ENCODE peak calls at places on chromosome 17, in ten cellular contexts. T is lower leg skin, O is adrenal gland, V is GM12865, G is HFF-Myc, R is heart left ventricle, A is psoas muscle, I is endothelial cell, M is cardiac muscle cell, C is activated B cell treated with CpG ODN at 0.5 μM for 24 hours. Z is an unnamed sample.

GRCh38 chr17:9032583-9032982 is 11.3 kb downstream of the NTN1 start:
- DNase-seq in T (no peak), O (no peak), V (no peak), G (no peak), R (no peak), A (no peak), I (no peak), M (no peak), C (no peak), Z (no peak)

GRCh38 chr17:49742256-49742655 is 21.7 kb downstream of the FAM117A start:
- DNase-seq in T (no peak), O (no peak), V (no peak), G (no peak), R (no peak), A (no peak), I (no peak), M (no peak), C (no peak), Z (no peak)

GRCh38 chr17:50785942-50786570 is 18.7 kb upstream of the ANKRD40CL start:
- DNase-seq in T (no peak), O (no peak), V (no peak), G (no peak), R (no peak), A (no peak), I (no peak), M (no peak), C (no peak), Z (no peak)

GRCh38 chr17:46732133-46732532 is 86.4 kb downstream of the WNT3 start:
- DNase-seq in T (no peak), O (no peak), V (no peak), G (no peak), R (no peak), A (no peak), I (no peak), M (no peak), C (no peak), Z (no peak)

GRCh38 chr17:50582741-50583140 is 22.2 kb downstream of the CACNA1G start:
- DNase-seq in T (no peak), O (no peak), V (no peak), G (no peak), R (peak), A (no peak), I (no peak), M (peak), C (no peak), Z (no peak)

GRCh38 chr17:40582328-40582901 is 17.1 kb upstream of the CCR7 start:
- DNase-seq in T (peak), O (peak), V (peak), G (no peak), R (peak), A (peak), I (peak), M (no peak), C (no peak), Z (no peak)

GRCh38 chr17:64410750-64411490 is 20.3 kb upstream of the PECAM1 start:
- DNase-seq in T (no peak), O (no peak), V (no peak), G (no peak), R (no peak), A (no peak), I (no peak), M (no peak), C (no peak), Z (no peak)

GRCh38 chr17:54861469-54861983 is 39.1 kb upstream of the TOM1L1 start:
- DNase-seq in T (no peak), O (no peak), V (no peak), G (no peak), R (no peak), A (no peak), I (no peak), M (no peak), C (no peak), Z (no peak)

GRCh38 chr17:7636192-7636591 is 6.3 kb downstream of the SHBG start:
- DNase-seq in T (no peak), O (no peak), V (no peak), G (no peak), R (no peak), A (no peak), I (no peak), M (no peak), C (no peak), Z (no peak)

GRCh38 chr17:40695874-40696472 is 7.6 kb downstream of the KRT24 start:
- DNase-seq in T (no peak), O (no peak), V (no peak), G (no peak), R (no peak), A (no peak), I (no peak), M (no peak), C (no peak), Z (no peak)

GRCh38 chr17:70955441-70955840 is 786.1 kb downstream of the KCNJ2 start:
- DNase-seq in T (no peak), O (no peak), V (no peak), G (no peak), R (no peak), A (no peak), I (no peak), M (no peak), C (no peak), Z (no peak)

GRCh38 chr17:40065771-40066510 is 3.2 kb downstream of the THRA start:
- DNase-seq in T (no peak), O (peak), V (no peak), G (no peak), R (peak), A (no peak), I (no peak), M (no peak), C (no peak), Z (no peak)

GRCh38 chr17:40511136-40511535 is 9.7 kb upstream of the TNS4 start:
- DNase-seq in T (no peak), O (no peak), V (no peak), G (no peak), R (no peak), A (no peak), I (no peak), M (no peak), C (no peak), Z (no peak)

GRCh38 chr17:8800656-8801055 is 1.5 kb upstream of the MFSD6L start:
- DNase-seq in T (no peak), O (no peak), V (peak), G (no peak), R (no peak), A (no peak), I (no peak), M (no peak), C (no peak), Z (no peak)

GRCh38 chr17:82300707-82301270 is 16.6 kb downstream of the CD7 start:
- DNase-seq in T (no peak), O (peak), V (peak), G (no peak), R (peak), A (peak), I (peak), M (peak), C (peak), Z (peak)

GRCh38 chr17:17151962-17152361 is 54.2 kb downstream of the PLD6 start:
- DNase-seq in T (peak), O (peak), V (peak), G (peak), R (peak), A (peak), I (no peak), M (no peak), C (no peak), Z (no peak)

DNA sequence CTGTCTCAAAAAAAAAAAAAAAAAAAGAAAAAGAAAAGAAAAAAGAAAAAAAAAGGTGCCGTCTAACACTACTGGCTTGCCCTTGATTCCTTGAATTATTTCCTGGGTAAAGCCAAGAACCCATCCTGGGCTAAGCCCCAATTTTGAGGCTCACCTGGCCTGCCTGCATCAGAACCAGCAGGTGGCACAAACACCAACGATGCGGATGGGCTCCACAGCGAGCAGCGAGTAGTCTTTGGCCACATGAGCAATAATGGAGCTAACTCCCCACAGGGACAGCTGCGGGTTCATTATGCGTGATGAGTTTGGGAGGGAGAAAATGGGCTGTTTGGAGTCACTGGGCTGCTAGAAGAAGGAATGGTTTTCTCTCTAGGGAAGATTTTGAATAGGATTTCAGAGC is 91.1 kb downstream of the ASIC2 start:
- DNase-seq in T (no peak), O (no peak), V (peak), G (no peak), R (no peak), A (no peak), I (no peak), M (no peak), C (no peak), Z (no peak)
- TF ChIP-seq CTCF in T (no peak), O (no peak), V (no peak), G (no peak), R (no peak), A (no peak), I (no peak), M (no peak), C (no peak), Z (no peak)

GRCh38 chr17:27976331-27976730 is 66.1 kb upstream of the NLK start:
- DNase-seq in T (no peak), O (no peak), V (peak), G (no peak), R (no peak), A (no peak), I (no peak), M (no peak), C (no peak), Z (no peak)

GRCh38 chr17:27973258-27974044 is 69.0 kb upstream of the NLK start:
- DNase-seq in T (no peak), O (no peak), V (no peak), G (no peak), R (no peak), A (no peak), I (no peak), M (no peak), C (no peak), Z (no peak)

GRCh38 chr17:27975146-27976011 is 67.1 kb upstream of the NLK start:
- DNase-seq in T (no peak), O (no peak), V (peak), G (peak), R (no peak), A (no peak), I (no peak), M (no peak), C (no peak), Z (no peak)

GRCh38 chr17:27974045-27974436 is 68.4 kb upstream of the NLK start:
- DNase-seq in T (no peak), O (no peak), V (no peak), G (no peak), R (no peak), A (no peak), I (no peak), M (no peak), C (no peak), Z (no peak)

GRCh38 chr17:27974531-27975145 is 67.8 kb upstream of the NLK start:
- DNase-seq in T (no peak), O (no peak), V (no peak), G (no peak), R (no peak), A (no peak), I (no peak), M (no peak), C (no peak), Z (no peak)
- TF ChIP-seq CTCF in T (no peak), O (no peak), V (no peak), G (no peak), R (no peak), A (no peak), I (no peak), M (no peak), C (no peak), Z (no peak)

GRCh38 chr17:65797809-65798208 is 236.4 kb upstream of the AXIN2 start:
- DNase-seq in T (no peak), O (no peak), V (peak), G (no peak), R (no peak), A (no peak), I (peak), M (peak), C (no peak), Z (no peak)
- TF ChIP-seq CTCF in T (no peak), O (no peak), V (peak), G (peak), R (peak), A (no peak), I (peak), M (peak), C (no peak), Z (peak)

GRCh38 chr17:78391051-78391431 is 12.6 kb downstream of the PGS1 start:
- DNase-seq in T (no peak), O (no peak), V (no peak), G (no peak), R (no peak), A (no peak), I (no peak), M (no peak), C (no peak), Z (no peak)

GRCh38 chr17:78387982-78388941 is 9.8 kb downstream of the PGS1 start:
- DNase-seq in T (no peak), O (no peak), V (peak), G (no peak), R (no peak), A (no peak), I (no peak), M (no peak), C (no peak), Z (no peak)

GRCh38 chr17:78392295-78392694 is 13.8 kb downstream of the PGS1 start:
- DNase-seq in T (no peak), O (no peak), V (no peak), G (no peak), R (no peak), A (no peak), I (no peak), M (no peak), C (no peak), Z (no peak)

GRCh38 chr17:78391843-78392242 is 13.4 kb downstream of the PGS1 start:
- DNase-seq in T (no peak), O (no peak), V (no peak), G (no peak), R (no peak), A (no peak), I (no peak), M (no peak), C (no peak), Z (no peak)

GRCh38 chr17:78390241-78391050 is 12.0 kb downstream of the PGS1 start:
- DNase-seq in T (no peak), O (no peak), V (no peak), G (peak), R (peak), A (peak), I (peak), M (no peak), C (no peak), Z (no peak)
- TF ChIP-seq CTCF in T (no peak), O (no peak), V (no peak), G (no peak), R (no peak), A (peak), I (peak), M (no peak), C (no peak), Z (no peak)

GRCh38 chr17:73646409-73647305 is 2.4 kb upstream of the SDK2 start:
- DNase-seq in T (no peak), O (no peak), V (peak), G (no peak), R (no peak), A (no peak), I (peak), M (peak), C (no peak), Z (no peak)
- TF ChIP-seq CTCF in T (no peak), O (no peak), V (no peak), G (peak), R (no peak), A (no peak), I (no peak), M (peak), C (no peak), Z (peak)